ENCODE peak calls at places on chromosome 21, in four cellular contexts. H, Q, M and X are unnamed samples.

GRCh38 chr21:25934771-25935224 is 200.0 kb downstream of the GABPA start:
- DNase-seq in H (no peak), Q (peak; percentile 92), M (peak; percentile 99), X (no peak)

GRCh38 chr21:45322231-45322959 is 34.7 kb upstream of the POFUT2 start:
- DNase-seq in H (no peak), Q (peak; percentile 46), M (no peak), X (peak; percentile 63)

GRCh38 chr21:15735409-15735808 is 5.6 kb downstream of the USP25 start:
- DNase-seq in H (no peak), Q (no peak), M (no peak), X (no peak)

GRCh38 chr21:20802631-20803260 is 195.5 kb upstream of the NCAM2 start:
- DNase-seq in H (no peak), Q (no peak), M (no peak), X (no peak)

GRCh38 chr21:40936771-40937261 is 89.9 kb upstream of the DSCAM start:
- DNase-seq in H (no peak), Q (no peak), M (no peak), X (no peak)

GRCh38 chr21:46191257-46191685 is 7.0 kb upstream of the SPATC1L start:
- DNase-seq in H (no peak), Q (peak; percentile 82), M (peak; percentile 85), X (peak; percentile 59)

GRCh38 chr21:34579411-34579810 is 35.5 kb downstream of the RCAN1 start:
- DNase-seq in H (no peak), Q (no peak), M (peak; percentile 86), X (no peak)

GRCh38 chr21:16113052-16113715 is 383.4 kb downstream of the USP25 start:
- DNase-seq in H (no peak), Q (no peak), M (peak; percentile 16), X (no peak)

GRCh38 chr21:28144089-28144488 is 848.6 kb downstream of the LTN1 start:
- DNase-seq in H (no peak), Q (no peak), M (no peak), X (no peak)

GRCh38 chr21:35207322-35207721 is 158.2 kb upstream of the RUNX1 start:
- DNase-seq in H (no peak), Q (no peak), M (no peak), X (no peak)

GRCh38 chr21:40567511-40567910 is 279.4 kb downstream of the DSCAM start:
- DNase-seq in H (no peak), Q (no peak), M (no peak), X (no peak)

GRCh38 chr21:35346697-35347096 is 297.6 kb upstream of the RUNX1 start:
- DNase-seq in H (no peak), Q (no peak), M (no peak), X (no peak)

GRCh38 chr21:26835027-26835713 is 10.0 kb downstream of the ADAMTS1 start:
- DNase-seq in H (no peak), Q (peak; percentile 74), M (peak; percentile 85), X (no peak)

GRCh38 chr21:30340714-30341573 is 3.5 kb upstream of the KRTAP27-1 start:
- DNase-seq in H (peak; percentile 61), Q (no peak), M (peak; percentile 10), X (no peak)

GRCh38 chr21:21436012-21436545 is 437.9 kb downstream of the NCAM2 start:
- DNase-seq in H (no peak), Q (no peak), M (peak; percentile 49), X (no peak)

GRCh38 chr21:45535341-45536081 is 6.7 kb downstream of the SLC19A1 start:
- DNase-seq in H (peak; percentile 9), Q (peak; percentile 65), M (no peak), X (peak; percentile 72)

GRCh38 chr21:44854664-44855446 is 18.6 kb downstream of the PTTG1IP start:
- DNase-seq in H (no peak), Q (no peak), M (no peak), X (no peak)

GRCh38 chr21:45511661-45512431 is 30.4 kb downstream of the SLC19A1 start:
- DNase-seq in H (peak; percentile 39), Q (peak; percentile 59), M (no peak), X (peak; percentile 79)

GRCh38 chr21:34732388-34732821 is 63.6 kb downstream of the CLIC6 start:
- DNase-seq in H (no peak), Q (no peak), M (no peak), X (no peak)

GRCh38 chr21:45145146-45145545 is 70.8 kb downstream of the ADARB1 start:
- DNase-seq in H (no peak), Q (no peak), M (no peak), X (no peak)

GRCh38 chr21:31354604-31355443 is 10.8 kb upstream of the TIAM1 start:
- DNase-seq in H (no peak), Q (no peak), M (peak; percentile 87), X (no peak)

GRCh38 chr21:26405071-26405470 is 168.0 kb downstream of the CYYR1 start:
- DNase-seq in H (no peak), Q (no peak), M (peak; percentile 18), X (no peak)

GRCh38 chr21:29407571-29407970 is 108.8 kb downstream of the BACH1 start:
- DNase-seq in H (no peak), Q (no peak), M (no peak), X (no peak)

GRCh38 chr21:44300262-44300959 is 558 bp downstream of the PFKL start:
- DNase-seq in H (peak; percentile 44), Q (peak; percentile 88), M (peak; percentile 19), X (no peak)

GRCh38 chr21:33078907-33079582 is 9.1 kb downstream of the OLIG1 start:
- DNase-seq in H (no peak), Q (no peak), M (peak; percentile 84), X (no peak)
- TF ChIP-seq CTCF in H (no peak), Q (no peak), M (no peak), X (no peak)

GRCh38 chr21:42027804-42028753 is 17.9 kb upstream of the ZBTB21 start:
- DNase-seq in H (no peak), Q (peak; percentile 64), M (no peak), X (no peak)
- TF ChIP-seq CTCF in H (no peak), Q (no peak), M (no peak), X (no peak)

DNA sequence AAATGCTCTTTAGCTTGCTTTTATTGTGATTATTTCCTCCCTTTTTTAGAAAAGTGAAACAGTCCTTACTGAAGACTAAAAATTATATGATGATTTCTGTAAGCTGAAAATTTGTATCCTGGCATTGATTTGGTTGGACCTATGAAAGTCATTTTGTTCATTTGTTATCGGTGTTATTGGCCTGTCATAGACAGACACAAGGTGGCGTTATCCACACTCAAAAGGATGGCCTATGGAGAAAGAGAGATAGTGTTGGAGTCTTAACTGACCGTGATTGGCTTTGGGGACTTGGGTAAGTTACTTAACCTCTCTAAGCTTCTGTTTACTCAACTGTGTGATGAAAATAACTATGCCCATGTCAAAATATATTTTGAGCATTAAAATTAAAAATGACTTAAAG is 203.6 kb upstream of the CHODL start:
- DNase-seq in H (no peak), Q (no peak), M (no peak), X (no peak)
- TF ChIP-seq CTCF in H (no peak), Q (no peak), M (no peak), X (peak; percentile 67)

GRCh38 chr21:32981096-32981495 is 44.6 kb upstream of the OLIG2 start:
- DNase-seq in H (no peak), Q (no peak), M (no peak), X (no peak)
- TF ChIP-seq CTCF in H (no peak), Q (no peak), M (no peak), X (no peak)

GRCh38 chr21:39022901-39023693 is 160.2 kb downstream of the PSMG1 start:
- DNase-seq in H (peak; percentile 44), Q (peak; percentile 66), M (peak; percentile 28), X (no peak)
- TF ChIP-seq CTCF in H (no peak), Q (no peak), M (no peak), X (peak; percentile 71)

GRCh38 chr21:37030864-37031263 is 24.4 kb downstream of the RIPPLY3 start:
- DNase-seq in H (no peak), Q (no peak), M (no peak), X (no peak)

GRCh38 chr21:37032877-37033471 is 26.5 kb downstream of the RIPPLY3 start:
- DNase-seq in H (no peak), Q (peak; percentile 71), M (peak; percentile 81), X (no peak)

GRCh38 chr21:37032293-37032692 is 25.8 kb downstream of the RIPPLY3 start:
- DNase-seq in H (no peak), Q (no peak), M (no peak), X (no peak)

GRCh38 chr21:37028579-37028978 is 22.1 kb downstream of the RIPPLY3 start:
- DNase-seq in H (no peak), Q (no peak), M (no peak), X (no peak)
- TF ChIP-seq CTCF in H (no peak), Q (no peak), M (no peak), X (peak; percentile 62)

GRCh38 chr21:18522181-18522771 is 118.7 kb upstream of the TMPRSS15 start:
- DNase-seq in H (no peak), Q (no peak), M (no peak), X (no peak)
- TF ChIP-seq CTCF in H (no peak), Q (peak; percentile 25), M (no peak), X (peak; percentile 91)